ENCODE peak calls at places on chromosome 12, in four cellular contexts. C is heart left ventricle, A is OCI-LY7, I is HFF-Myc. R is an unnamed sample.

GRCh38 chr12:113174461-113175384 is 10.6 kb downstream of the DDX54 start:
- DNase-seq in C (peak), I (no peak), A (peak), R (no peak)

GRCh38 chr12:11092128-11092527 is at the start of gene TAS2R43:
- DNase-seq in I (no peak), A (no peak), C (no peak), R (no peak)

GRCh38 chr12:113475451-113476085 is 3.9 kb upstream of the LHX5 start:
- DNase-seq in A (no peak), C (no peak), I (no peak), R (no peak)

GRCh38 chr12:70028515-70028914 is 203.5 kb downstream of the MYRFL start:
- DNase-seq in C (no peak), A (no peak), I (no peak), R (no peak)

GRCh38 chr12:21607701-21608100 is 3.1 kb upstream of the GYS2 start:
- DNase-seq in I (peak), C (no peak), A (peak), R (peak)

GRCh38 chr12:53844989-53845836 is 93.4 kb upstream of the HOXC13 start:
- DNase-seq in A (no peak), C (no peak), I (no peak), R (no peak)

GRCh38 chr12:104319918-104320626 is 16.5 kb downstream of the EID3 start:
- DNase-seq in A (no peak), I (no peak), C (no peak), R (no peak)

GRCh38 chr12:122874081-122874480 is 21.8 kb downstream of the VPS37B start:
- DNase-seq in C (no peak), A (no peak), I (no peak), R (no peak)

GRCh38 chr12:84397279-84397678 is 515.3 kb downstream of the SLC6A15 start:
- DNase-seq in A (no peak), C (no peak), I (no peak), R (no peak)

GRCh38 chr12:124599074-124599999 is 31.9 kb upstream of the NCOR2 start:
- DNase-seq in C (no peak), A (no peak), I (no peak), R (peak)

GRCh38 chr12:2794261-2794735 is 472 bp upstream of the FKBP4 start:
- DNase-seq in C (peak), I (no peak), A (peak), R (no peak)

GRCh38 chr12:41106315-41106714 is 81.8 kb upstream of the PDZRN4 start:
- DNase-seq in I (no peak), C (no peak), A (no peak), R (no peak)

GRCh38 chr12:124294686-124295315 is at the start of gene RFLNA:
- DNase-seq in A (no peak), C (peak), I (no peak), R (no peak)

GRCh38 chr12:51087818-51088217 is 4.4 kb upstream of the CSRNP2 start:
- DNase-seq in I (no peak), A (no peak), C (no peak), R (no peak)

GRCh38 chr12:123089631-123090353 is 61.1 kb downstream of the PITPNM2 start:
- DNase-seq in A (no peak), I (peak), C (no peak), R (peak)

GRCh38 chr12:14417717-14418116 is 52.2 kb downstream of the ATF7IP start:
- DNase-seq in I (peak), C (peak), A (peak), R (peak)

GRCh38 chr12:1201886-1202285 is 210.9 kb downstream of the ERC1 start:
- DNase-seq in I (no peak), C (no peak), A (peak), R (no peak)

GRCh38 chr12:80862606-80863005 is 75.1 kb downstream of the LIN7A start:
- DNase-seq in A (no peak), C (no peak), I (no peak), R (no peak)

GRCh38 chr12:66693901-66694513 is 15.1 kb upstream of the GRIP1 start:
- DNase-seq in A (peak), C (no peak), I (peak), R (peak)

GRCh38 chr12:112677050-112677765 is 114.3 kb upstream of the RPH3A start:
- DNase-seq in A (no peak), I (no peak), C (no peak), R (no peak)

GRCh38 chr12:1573960-1574862 is 20.2 kb downstream of the FBXL14 start:
- DNase-seq in A (no peak), I (no peak), C (no peak), R (no peak)

GRCh38 chr12:3273409-3273853 is 196.3 kb downstream of the TSPAN9 start:
- DNase-seq in A (no peak), I (no peak), C (no peak), R (no peak)

GRCh38 chr12:132318618-132319033 is 10.8 kb downstream of the GALNT9 start:
- DNase-seq in I (no peak), A (no peak), C (no peak), R (no peak)

GRCh38 chr12:25089738-25090137 is 105.2 kb downstream of the DNAI7 start:
- DNase-seq in I (no peak), C (no peak), A (no peak), R (no peak)

GRCh38 chr12:18703916-18704315 is 33.9 kb downstream of the PLCZ1 start:
- DNase-seq in C (no peak), A (no peak), I (no peak), R (no peak)

GRCh38 chr12:32765906-32766305 is 10.2 kb upstream of the YARS2 start:
- DNase-seq in I (no peak), C (no peak), A (no peak), R (no peak)

GRCh38 chr12:111413442-111414086 is 7.8 kb downstream of the SH2B3 start:
- DNase-seq in I (peak), A (no peak), C (no peak), R (peak)

GRCh38 chr12:54132979-54133378 is 55.8 kb downstream of the SMUG1 start:
- DNase-seq in A (no peak), I (no peak), C (no peak), R (no peak)

GRCh38 chr12:123075092-123075491 is 75.8 kb downstream of the PITPNM2 start:
- DNase-seq in A (no peak), I (no peak), C (peak), R (no peak)

GRCh38 chr12:32051511-32052299 is 54.9 kb upstream of the BICD1 start:
- DNase-seq in A (no peak), I (peak), C (no peak), R (peak)

GRCh38 chr12:111435661-111436201 is 30.0 kb downstream of the SH2B3 start:
- DNase-seq in A (peak), C (no peak), I (no peak), R (no peak)

GRCh38 chr12:116881325-116881866 is at the start of gene HRK:
- DNase-seq in C (no peak), A (peak), I (no peak), R (no peak)

GRCh38 chr12:109064143-109064542 is 11.8 kb downstream of the USP30 start:
- DNase-seq in A (no peak), C (no peak), I (no peak), R (no peak)

GRCh38 chr12:119938049-119938667 is 50.9 kb upstream of the BICDL1 start:
- DNase-seq in I (peak), C (no peak), A (peak), R (no peak)

GRCh38 chr12:119936705-119937323 is 52.2 kb upstream of the BICDL1 start:
- DNase-seq in C (no peak), I (no peak), A (no peak), R (no peak)

GRCh38 chr12:119942386-119942785 is 46.6 kb upstream of the BICDL1 start:
- DNase-seq in I (no peak), A (no peak), C (no peak), R (no peak)

GRCh38 chr12:119940881-119941280 is 48.2 kb upstream of the BICDL1 start:
- DNase-seq in C (no peak), I (peak), A (no peak), R (peak)
- TF ChIP-seq CTCF in C (no peak), I (no peak), A (no peak), R (no peak)

GRCh38 chr12:6869049-6870021 is 2.0 kb downstream of the TPI1 start:
- DNase-seq in C (peak), I (no peak), A (peak), R (no peak)
- H3K4me3 ChIP-seq in C (peak), I (peak), A (peak), R (peak)

DNA sequence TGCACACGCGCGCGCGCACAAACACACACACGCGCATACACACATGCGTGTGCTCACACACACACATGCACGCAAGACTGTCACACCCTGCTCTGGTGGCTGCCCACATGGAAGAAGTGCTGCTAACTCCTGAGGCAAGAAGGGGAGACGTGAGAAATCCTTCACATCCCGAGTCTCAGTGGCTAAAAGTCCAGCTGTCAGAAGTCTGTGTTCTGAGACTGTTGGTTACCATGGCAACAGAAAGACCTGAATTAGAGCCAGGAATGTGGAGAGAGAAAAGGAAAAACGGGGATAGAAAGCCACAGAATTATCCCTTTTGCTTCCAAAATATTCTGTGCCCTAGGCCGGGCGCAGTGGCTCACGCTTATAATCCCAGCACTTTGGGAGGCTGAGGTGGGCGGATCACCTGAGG is 71.2 kb downstream of the PPFIBP1 start:
- DNase-seq in C (no peak), A (no peak), I (peak), R (peak)
- TF ChIP-seq CTCF in C (no peak), A (no peak), I (no peak), R (no peak)

GRCh38 chr12:64085996-64086395 is 136.1 kb downstream of the KICS2 start:
- DNase-seq in I (no peak), A (no peak), C (no peak), R (no peak)
- H3K4me3 ChIP-seq in I (no peak), A (no peak), C (no peak), R (no peak)

GRCh38 chr12:121299662-121300061 is 3.2 kb upstream of the CAMKK2 start:
- DNase-seq in A (peak), C (no peak), I (no peak), R (no peak)

GRCh38 chr12:121295746-121296617 is 527 bp downstream of the CAMKK2 start:
- DNase-seq in I (no peak), C (peak), A (peak), R (no peak)

GRCh38 chr12:121294151-121294889 is 2.2 kb downstream of the CAMKK2 start:
- DNase-seq in I (no peak), A (no peak), C (no peak), R (no peak)

GRCh38 chr12:121295123-121295745 is 1.3 kb downstream of the CAMKK2 start:
- DNase-seq in A (peak), C (no peak), I (no peak), R (no peak)

DNA sequence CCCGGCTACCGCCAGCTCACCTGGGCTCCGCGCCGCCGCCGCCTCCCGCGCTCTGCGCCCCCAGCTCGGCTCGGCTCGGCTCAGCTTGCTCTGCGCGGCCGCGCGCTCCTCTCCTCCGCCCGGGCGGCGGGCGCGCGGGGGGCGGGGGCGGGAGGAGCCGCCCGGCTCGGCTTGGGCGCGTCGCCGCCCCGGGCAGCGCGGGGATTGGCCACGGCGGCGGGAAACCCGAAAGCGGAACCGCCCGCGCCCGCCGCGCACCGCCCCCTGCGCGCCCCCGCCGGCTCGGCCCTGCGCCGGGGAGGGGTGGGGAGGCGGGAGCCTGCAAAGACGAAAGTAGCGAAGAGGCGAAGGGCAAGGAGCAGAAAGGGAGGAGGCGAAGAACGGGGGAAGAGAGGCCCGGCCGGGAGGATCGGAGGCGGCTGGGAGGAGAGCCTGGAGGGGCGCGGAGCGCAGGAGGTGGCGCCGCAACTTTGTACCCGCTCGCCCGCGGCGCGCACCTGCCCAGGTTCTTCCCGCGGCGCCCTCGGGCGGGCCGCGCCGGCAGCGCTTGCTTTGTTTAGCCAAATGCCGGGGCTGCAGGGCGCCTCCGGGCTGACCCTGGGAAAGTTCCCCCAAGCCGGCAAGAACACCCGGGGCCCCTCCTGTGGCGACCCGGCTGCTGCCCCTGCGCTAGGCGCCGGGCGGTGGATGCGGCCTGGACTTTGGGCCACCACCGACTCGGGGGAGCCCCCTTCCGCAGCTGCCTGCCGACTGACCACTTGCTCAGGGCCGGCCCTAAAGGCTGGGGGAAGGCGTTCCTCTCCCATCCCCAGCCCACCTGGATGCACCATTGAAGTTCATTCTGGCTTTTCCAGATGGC is at the start of gene CAMKK2:
- DNase-seq in I (no peak), A (peak), C (peak), R (peak)
- TF ChIP-seq CTCF in I (no peak), A (peak), C (peak), R (peak)

R was measured in AG09309.